ENCODE peak calls at places on chromosomes 13 and 19, in eight cellular contexts. F, K, P, C, Z, I, M and W are unnamed samples.

GRCh38 chr13:31209172-31209818 is 9.5 kb downstream of the B3GLCT start:
- DNase-seq in F (peak), K (no peak), P (no peak), C (peak), Z (peak), I (peak), M (peak), W (no peak)

GRCh38 chr13:111902726-111903125 is 164.2 kb upstream of the SOX1 start:
- DNase-seq in F (no peak), K (no peak), P (no peak), C (no peak), Z (no peak), I (no peak), M (no peak), W (no peak)

GRCh38 chr13:106710267-106710666 is 142.3 kb upstream of the ARGLU1 start:
- DNase-seq in F (no peak), K (no peak), P (no peak), C (peak), Z (peak), I (peak), M (no peak), W (no peak)

GRCh38 chr19:51121257-51121656 is 3.4 kb upstream of the SIGLEC9 start:
- DNase-seq in F (no peak), K (no peak), P (no peak), C (no peak), Z (no peak), I (no peak), M (no peak), W (no peak)

GRCh38 chr19:38699027-38699346 is 45.3 kb downstream of the CAPN12 start:
- DNase-seq in F (no peak), K (peak), P (no peak), C (no peak), Z (no peak), I (no peak), M (no peak), W (no peak)

GRCh38 chr19:18961767-18962423 is 20.9 kb upstream of the HOMER3 start:
- DNase-seq in F (no peak), K (no peak), P (peak), C (no peak), Z (no peak), I (no peak), M (peak), W (no peak)

GRCh38 chr19:13153627-13154240 is 3.5 kb downstream of the IER2 start:
- DNase-seq in F (peak), K (no peak), P (peak), C (peak), Z (no peak), I (peak), M (peak), W (no peak)

GRCh38 chr19:2607712-2608601 is 94.5 kb downstream of the GNG7 start:
- DNase-seq in F (peak), K (no peak), P (no peak), C (no peak), Z (no peak), I (no peak), M (no peak), W (no peak)

GRCh38 chr19:15317392-15318011 is 14.8 kb downstream of the BRD4 start:
- DNase-seq in F (no peak), K (no peak), P (no peak), C (peak), Z (no peak), I (peak), M (no peak), W (no peak)

GRCh38 chr13:111604087-111604486 is 283.6 kb downstream of the TEX29 start:
- DNase-seq in F (no peak), K (no peak), P (no peak), C (no peak), Z (no peak), I (no peak), M (no peak), W (no peak)

GRCh38 chr19:42191855-42192254 is 25.6 kb downstream of the DEDD2 start:
- DNase-seq in F (no peak), K (peak), P (no peak), C (peak), Z (no peak), I (peak), M (no peak), W (no peak)

GRCh38 chr13:96091164-96091931 is 1.4 kb downstream of the HS6ST3 start:
- DNase-seq in F (peak), K (no peak), P (peak), C (peak), Z (peak), I (peak), M (peak), W (no peak)

GRCh38 chr19:44303976-44304568 is 753 bp downstream of the ZNF235 start:
- DNase-seq in F (no peak), K (no peak), P (no peak), C (no peak), Z (no peak), I (peak), M (peak), W (peak)

GRCh38 chr19:29247912-29248311 is 35.0 kb upstream of the UQCRFS1 start:
- DNase-seq in F (no peak), K (no peak), P (no peak), C (no peak), Z (no peak), I (no peak), M (no peak), W (no peak)

GRCh38 chr19:38395381-38396127 is 7.1 kb downstream of the SPRED3 start:
- DNase-seq in F (no peak), K (no peak), P (no peak), C (no peak), Z (no peak), I (no peak), M (no peak), W (no peak)

GRCh38 chr19:46951236-46951986 is 68.2 kb upstream of the NPAS1 start:
- DNase-seq in F (no peak), K (peak), P (no peak), C (peak), Z (no peak), I (no peak), M (no peak), W (no peak)

GRCh38 chr13:109595466-109595865 is 190.9 kb downstream of the IRS2 start:
- DNase-seq in F (no peak), K (no peak), P (no peak), C (peak), Z (no peak), I (no peak), M (no peak), W (peak)

GRCh38 chr13:95154441-95154886 is 146.8 kb downstream of the ABCC4 start:
- DNase-seq in F (no peak), K (peak), P (no peak), C (peak), Z (no peak), I (no peak), M (no peak), W (no peak)

GRCh38 chr13:21979156-21979819 is 308.4 kb downstream of the FGF9 start:
- DNase-seq in F (no peak), K (no peak), P (no peak), C (no peak), Z (no peak), I (no peak), M (no peak), W (no peak)

GRCh38 chr13:105336706-105337582 is 1198.5 kb downstream of the EFNB2 start:
- DNase-seq in F (no peak), K (no peak), P (no peak), C (peak), Z (no peak), I (peak), M (no peak), W (no peak)

GRCh38 chr13:110399801-110400200 is 92.7 kb downstream of the COL4A2 start:
- DNase-seq in F (no peak), K (no peak), P (no peak), C (peak), Z (no peak), I (no peak), M (no peak), W (no peak)

GRCh38 chr19:8196271-8196908 is 12.8 kb upstream of the CERS4 start:
- DNase-seq in F (no peak), K (no peak), P (no peak), C (no peak), Z (no peak), I (no peak), M (no peak), W (no peak)

GRCh38 chr19:45217193-45217956 is 27.8 kb downstream of the EXOC3L2 start:
- DNase-seq in F (no peak), K (no peak), P (no peak), C (no peak), Z (no peak), I (no peak), M (peak), W (no peak)

GRCh38 chr13:104206450-104207044 is 1140.3 kb upstream of the SLC10A2 start:
- DNase-seq in F (no peak), K (no peak), P (no peak), C (no peak), Z (no peak), I (no peak), M (no peak), W (no peak)

GRCh38 chr13:75076476-75076875 is 405.5 kb downstream of the TBC1D4 start:
- DNase-seq in F (no peak), K (no peak), P (no peak), C (no peak), Z (no peak), I (no peak), M (no peak), W (no peak)

GRCh38 chr19:32619051-32619685 is 38.2 kb downstream of the PDCD5 start:
- DNase-seq in F (no peak), K (no peak), P (no peak), C (no peak), Z (no peak), I (no peak), M (no peak), W (no peak)

DNA sequence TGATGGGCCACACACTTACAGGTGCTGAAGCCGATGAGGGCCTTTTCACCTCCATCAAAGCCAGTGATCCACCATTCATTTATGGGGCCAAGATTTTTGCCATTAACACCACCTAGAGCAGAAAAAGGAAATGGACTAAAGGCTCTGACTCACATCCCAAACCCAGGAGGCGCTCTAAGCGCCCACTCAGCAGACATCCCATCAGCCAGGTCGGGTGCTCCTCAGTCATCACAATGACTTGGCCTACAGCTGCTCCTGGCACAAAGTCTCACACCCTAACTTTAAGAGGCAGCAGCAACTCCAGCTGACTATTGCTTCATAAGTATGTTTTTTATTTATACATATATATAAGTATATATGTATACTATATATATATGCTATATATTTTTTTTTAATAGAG is 36.1 kb upstream of the EIF3G start:
- DNase-seq in F (no peak), K (peak), P (no peak), C (peak), Z (no peak), I (no peak), M (no peak), W (no peak)
- TF ChIP-seq CTCF in F (no peak), K (no peak), P (no peak), C (no peak), Z (no peak), I (no peak), M (no peak), W (no peak)

GRCh38 chr19:347946-348861 is 3.6 kb upstream of the MIER2 start:
- DNase-seq in F (no peak), K (no peak), P (no peak), C (no peak), Z (no peak), I (no peak), M (no peak), W (no peak)
- TF ChIP-seq CTCF in F (no peak), K (no peak), P (no peak), C (peak), Z (no peak), I (no peak), M (no peak), W (no peak)

GRCh38 chr19:41156207-41156606 is 36.8 kb upstream of the CYP2S1 start:
- DNase-seq in F (no peak), K (no peak), P (no peak), C (no peak), Z (no peak), I (no peak), M (no peak), W (no peak)
- TF ChIP-seq CTCF in F (no peak), K (peak), P (no peak), C (peak), Z (no peak), I (peak), M (no peak), W (no peak)

GRCh38 chr13:113904411-113904810 is 40.5 kb upstream of the GAS6 start:
- DNase-seq in F (no peak), K (no peak), P (no peak), C (peak), Z (peak), I (no peak), M (no peak), W (no peak)
- TF ChIP-seq CTCF in F (peak), K (peak), P (peak), C (peak), Z (peak), I (peak), M (peak), W (peak)